ENCODE peak calls at places on chromosomes 4 and X, in six cellular contexts. Q is NCI-H510A treated with DMSO at 0.1 percent for 48 hours; W is HT1080; A is left ventricle myocardium inferior; G is activated effector memory CD4-positive, alpha-beta T cell treated with Interleukin-2 at 50 U/mL for 16 hours; L is stimulated activated CD4-positive, alpha-beta T cell treated with anti-CD3 and anti-CD28 coated beads, Interleukin-15, amount 100 ng/mL, for 24 hours. H is an unnamed sample.

GRCh38 chr4:1566838-1567518 is 117.1 kb downstream of the FAM53A start:
- DNase-seq in Q (no peak), W (no peak), A (no peak), G (no peak), L (no peak), H (no peak)

GRCh38 chr4:102259702-102260101 is 85.6 kb downstream of the SLC39A8 start:
- DNase-seq in Q (no peak), W (no peak), A (no peak), G (no peak), L (no peak), H (no peak)

GRCh38 chrX:30643313-30643821 is 9.9 kb upstream of the GK start:
- DNase-seq in Q (no peak), W (no peak), A (no peak), G (no peak), L (no peak), H (no peak)

GRCh38 chr4:103307479-103308042 is 109.4 kb upstream of the CENPE start:
- DNase-seq in Q (no peak), W (no peak), A (no peak), G (no peak), L (no peak), H (no peak)

GRCh38 chr4:143482753-143483362 is 30.6 kb upstream of the SMARCA5 start:
- DNase-seq in Q (no peak), W (peak; percentile 46), A (no peak), G (no peak), L (no peak), H (peak; percentile 15)

GRCh38 chrX:115592997-115593734 is 32.2 kb downstream of the PLS3 start:
- DNase-seq in Q (no peak), W (peak; percentile 70), A (no peak), G (no peak), L (no peak), H (no peak)

GRCh38 chr4:172842759-172843158 is 325.9 kb upstream of the GALNT7 start:
- DNase-seq in Q (no peak), W (no peak), A (no peak), G (no peak), L (no peak), H (no peak)

GRCh38 chr4:14994242-14994641 is 8.0 kb upstream of the CPEB2 start:
- DNase-seq in Q (no peak), W (peak; percentile 75), A (no peak), G (no peak), L (no peak), H (no peak)

GRCh38 chrX:21745756-21746155 is 12.2 kb downstream of the SMPX start:
- DNase-seq in Q (peak; percentile 2), W (no peak), A (no peak), G (peak; percentile 0), L (peak; percentile 54), H (no peak)

GRCh38 chrX:20393944-20394343 is 127.2 kb upstream of the RPS6KA3 start:
- DNase-seq in Q (no peak), W (no peak), A (no peak), G (no peak), L (no peak), H (no peak)

GRCh38 chr4:186669159-186669720 is 54.4 kb downstream of the FAT1 start:
- DNase-seq in Q (no peak), W (no peak), A (no peak), G (no peak), L (no peak), H (no peak)

GRCh38 chr4:119284876-119285611 is 36.9 kb downstream of the FABP2 start:
- DNase-seq in Q (no peak), W (peak; percentile 19), A (no peak), G (no peak), L (no peak), H (no peak)

GRCh38 chr4:950136-951020 is 18.1 kb downstream of the TMEM175 start:
- DNase-seq in Q (no peak), W (no peak), A (no peak), G (no peak), L (no peak), H (no peak)

GRCh38 chrX:152865232-152865920 is 32.5 kb upstream of the ZNF185 start:
- DNase-seq in Q (no peak), W (no peak), A (no peak), G (no peak), L (no peak), H (no peak)

GRCh38 chr4:37524267-37524666 is 161.9 kb downstream of the RELL1 start:
- DNase-seq in Q (no peak), W (peak; percentile 29), A (no peak), G (no peak), L (no peak), H (no peak)

GRCh38 chr4:95255396-95256107 is 293.2 kb downstream of the UNC5C start:
- DNase-seq in Q (no peak), W (peak; percentile 74), A (no peak), G (no peak), L (no peak), H (no peak)

GRCh38 chr4:8639777-8640720 is 47.5 kb downstream of the CPZ start:
- DNase-seq in Q (no peak), W (no peak), A (peak; percentile 9), G (no peak), L (no peak), H (no peak)

GRCh38 chr4:24924309-24924781 is 11.5 kb upstream of the CCDC149 start:
- DNase-seq in Q (no peak), W (peak; percentile 72), A (no peak), G (no peak), L (no peak), H (no peak)

GRCh38 chr4:10974371-10974770 is 289.8 kb upstream of the CLNK start:
- DNase-seq in Q (no peak), W (peak; percentile 29), A (no peak), G (no peak), L (no peak), H (no peak)

H was measured in GM18507.